ENCODE peak calls at places on chromosomes 16 and 17, in six cellular contexts. U is H1, W is IMR-90, I is neuronal stem cell, S is H9, Q is mesenchymal stem cell. Z is an unnamed sample.
A peak's percentile ranks its signal among the peaks of the same experiment; 100 is the strongest.

GRCh38 chr17:19727466-19728113 is 11.2 kb upstream of the SLC47A2 start:
- DNase-seq in U (no peak), W (peak; percentile 68), I (no peak), S (no peak), Q (peak; percentile 95), Z (peak; percentile 23)

GRCh38 chr16:56286819-56287218 is 95.5 kb downstream of the GNAO1 start:
- DNase-seq in U (no peak), W (peak; percentile 16), I (no peak), S (no peak), Q (no peak), Z (no peak)

GRCh38 chr17:2706911-2707510 is 4.6 kb downstream of the CLUH start:
- DNase-seq in U (no peak), W (no peak), I (no peak), S (no peak), Q (no peak), Z (no peak)

GRCh38 chr17:64984776-64985521 is 65.7 kb upstream of the LRRC37A3 start:
- DNase-seq in U (no peak), W (peak; percentile 23), I (no peak), S (no peak), Q (peak; percentile 79), Z (peak; percentile 56)

GRCh38 chr17:43953746-43954145 is at the start of gene PYY:
- DNase-seq in U (no peak), W (no peak), I (no peak), S (peak; percentile 59), Q (no peak), Z (no peak)

GRCh38 chr16:11175850-11176341 is 80.1 kb downstream of the SOCS1 start:
- DNase-seq in U (no peak), W (no peak), I (no peak), S (no peak), Q (no peak), Z (no peak)

GRCh38 chr16:55842369-55843104 is 9.6 kb upstream of the CES1 start:
- DNase-seq in U (no peak), W (peak; percentile 45), I (peak; percentile 51), S (no peak), Q (peak; percentile 45), Z (peak; percentile 78)

GRCh38 chr17:45302649-45303173 is 14.1 kb downstream of the MAP3K14 start:
- DNase-seq in U (no peak), W (peak; percentile 76), I (no peak), S (no peak), Q (peak; percentile 93), Z (no peak)

GRCh38 chr17:50443492-50444051 is 17.6 kb downstream of the ACSF2 start:
- DNase-seq in U (no peak), W (peak; percentile 19), I (no peak), S (no peak), Q (no peak), Z (no peak)

GRCh38 chr17:45342306-45342705 is 25.5 kb upstream of the MAP3K14 start:
- DNase-seq in U (no peak), W (no peak), I (no peak), S (no peak), Q (no peak), Z (no peak)

GRCh38 chr17:79749156-79749815 is 18.5 kb downstream of the ENPP7 start:
- DNase-seq in U (no peak), W (peak; percentile 73), I (no peak), S (no peak), Q (peak; percentile 67), Z (peak; percentile 24)

GRCh38 chr17:68458260-68459029 is 1.1 kb upstream of the WIPI1 start:
- DNase-seq in U (no peak), W (no peak), I (no peak), S (no peak), Q (no peak), Z (no peak)

GRCh38 chr17:68457539-68458259 is 403 bp upstream of the WIPI1 start:
- DNase-seq in U (peak; percentile 97), W (peak; percentile 98), I (peak; percentile 98), S (peak; percentile 100), Q (peak; percentile 99), Z (peak; percentile 100)

GRCh38 chr17:68457168-68457538 is at the start of gene WIPI1:
- DNase-seq in U (no peak), W (no peak), I (no peak), S (no peak), Q (no peak), Z (no peak)

GRCh38 chr17:68455756-68456528 is 1.4 kb downstream of the WIPI1 start:
- DNase-seq in U (no peak), W (peak; percentile 89), I (no peak), S (no peak), Q (peak; percentile 82), Z (peak; percentile 95)

GRCh38 chr17:68456529-68457167 is 648 bp downstream of the WIPI1 start:
- DNase-seq in U (peak; percentile 58), W (peak; percentile 90), I (peak; percentile 55), S (peak; percentile 96), Q (peak; percentile 96), Z (peak; percentile 82)
- H3K18ac ChIP-seq in U (no peak overlapping the region), W (peak overlapping the region; percentile 62), I (peak overlapping the region; percentile 70), S (no peak overlapping the region), Q (peak overlapping the region; percentile 98), Z (no peak overlapping the region)

GRCh38 chr16:67464565-67464964 is 16.4 kb downstream of the ATP6V0D1 start:
- DNase-seq in U (no peak), W (no peak), I (no peak), S (no peak), Q (no peak), Z (no peak)
- H3K14ac ChIP-seq in U (no peak overlapping the region), W (no peak overlapping the region), I (no peak overlapping the region), S (no peak overlapping the region), Q (no peak overlapping the region), Z (no peak overlapping the region)

GRCh38 chr17:72414967-72415853 is 294.4 kb downstream of the SOX9 start:
- DNase-seq in U (no peak), W (no peak), I (no peak), S (no peak), Q (no peak), Z (no peak)

GRCh38 chr17:72417627-72418026 is 296.8 kb downstream of the SOX9 start:
- DNase-seq in U (no peak), W (no peak), I (no peak), S (no peak), Q (no peak), Z (no peak)

GRCh38 chr17:72414032-72414396 is 293.2 kb downstream of the SOX9 start:
- DNase-seq in U (no peak), W (no peak), I (no peak), S (no peak), Q (no peak), Z (no peak)

GRCh38 chr17:72416905-72417304 is 296.1 kb downstream of the SOX9 start:
- DNase-seq in U (no peak), W (no peak), I (no peak), S (no peak), Q (no peak), Z (no peak)

DNA sequence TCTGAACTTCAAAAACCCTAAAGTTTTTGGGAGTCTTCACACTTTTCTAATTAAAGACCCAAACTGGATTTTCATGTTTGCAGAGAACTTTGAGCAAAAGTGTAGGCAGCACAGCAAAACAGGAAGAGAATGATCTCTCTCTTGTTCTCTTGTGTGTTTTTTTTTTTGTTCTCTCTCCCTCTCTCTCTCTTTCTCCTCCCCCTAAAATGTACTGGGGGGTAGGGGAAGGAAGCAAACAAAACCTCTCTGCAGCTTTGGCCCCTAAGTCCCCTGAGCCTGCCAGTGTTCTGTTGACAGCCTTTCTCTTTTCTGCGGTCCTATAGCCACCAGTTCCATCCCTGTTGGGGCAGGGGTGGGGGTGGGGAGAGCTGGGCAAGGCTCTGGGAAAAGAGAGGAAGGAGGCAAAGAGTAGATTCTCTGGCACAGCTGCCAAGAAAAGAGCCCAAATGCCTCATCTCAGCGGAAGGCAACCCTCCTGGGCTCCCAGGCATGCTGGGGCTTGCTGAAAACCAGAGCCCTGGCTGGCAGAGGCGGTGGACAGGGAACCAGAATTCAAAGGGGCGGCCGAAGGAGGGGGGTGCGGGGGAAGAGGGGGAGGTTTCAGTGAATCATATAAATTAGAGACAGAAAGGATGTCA is 295.4 kb downstream of the SOX9 start:
- DNase-seq in U (no peak), W (no peak), I (no peak), S (no peak), Q (no peak), Z (no peak)
- H3K18ac ChIP-seq in U (no peak overlapping the region), W (no peak overlapping the region), I (peak overlapping the region; percentile 51), S (no peak overlapping the region), Q (peak overlapping the region; percentile 11), Z (no peak overlapping the region)

DNA sequence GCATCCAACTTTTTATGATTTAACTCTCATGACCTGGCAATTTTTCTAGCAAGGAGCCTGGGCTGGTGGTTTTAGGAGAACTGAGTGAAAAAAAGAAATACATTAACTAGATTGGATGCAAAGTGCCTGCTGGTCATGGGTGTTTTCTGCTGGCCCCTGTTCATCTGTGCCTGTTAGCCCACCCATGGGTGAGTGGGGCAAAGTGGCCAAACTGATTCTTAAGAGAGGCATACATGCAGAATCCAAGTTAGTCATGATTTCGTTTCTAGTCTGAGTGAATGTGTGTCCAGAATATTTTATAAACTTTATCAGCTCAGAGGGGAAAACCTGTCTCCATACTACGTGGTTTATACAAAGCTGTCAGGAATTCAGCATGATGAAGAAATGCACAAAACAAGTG is 4.6 kb upstream of the ITGAD start:
- DNase-seq in U (no peak), W (no peak), I (no peak), S (no peak), Q (no peak), Z (no peak)
- H3K14ac ChIP-seq in U (no peak overlapping the region), W (no peak overlapping the region), I (no peak overlapping the region), S (no peak overlapping the region), Q (no peak overlapping the region), Z (no peak overlapping the region)

GRCh38 chr17:38848939-38849563 is 4.5 kb downstream of the RPL23 start:
- DNase-seq in U (no peak), W (no peak), I (no peak), S (no peak), Q (no peak), Z (no peak)

GRCh38 chr17:38850374-38850773 is 3.1 kb downstream of the RPL23 start:
- DNase-seq in U (no peak), W (no peak), I (no peak), S (no peak), Q (no peak), Z (no peak)

GRCh38 chr17:38852771-38853291 is 690 bp downstream of the RPL23 start:
- DNase-seq in U (no peak), W (no peak), I (no peak), S (no peak), Q (no peak), Z (no peak)

GRCh38 chr17:38851434-38851833 is 2.1 kb downstream of the RPL23 start:
- DNase-seq in U (no peak), W (no peak), I (no peak), S (no peak), Q (no peak), Z (no peak)

DNA sequence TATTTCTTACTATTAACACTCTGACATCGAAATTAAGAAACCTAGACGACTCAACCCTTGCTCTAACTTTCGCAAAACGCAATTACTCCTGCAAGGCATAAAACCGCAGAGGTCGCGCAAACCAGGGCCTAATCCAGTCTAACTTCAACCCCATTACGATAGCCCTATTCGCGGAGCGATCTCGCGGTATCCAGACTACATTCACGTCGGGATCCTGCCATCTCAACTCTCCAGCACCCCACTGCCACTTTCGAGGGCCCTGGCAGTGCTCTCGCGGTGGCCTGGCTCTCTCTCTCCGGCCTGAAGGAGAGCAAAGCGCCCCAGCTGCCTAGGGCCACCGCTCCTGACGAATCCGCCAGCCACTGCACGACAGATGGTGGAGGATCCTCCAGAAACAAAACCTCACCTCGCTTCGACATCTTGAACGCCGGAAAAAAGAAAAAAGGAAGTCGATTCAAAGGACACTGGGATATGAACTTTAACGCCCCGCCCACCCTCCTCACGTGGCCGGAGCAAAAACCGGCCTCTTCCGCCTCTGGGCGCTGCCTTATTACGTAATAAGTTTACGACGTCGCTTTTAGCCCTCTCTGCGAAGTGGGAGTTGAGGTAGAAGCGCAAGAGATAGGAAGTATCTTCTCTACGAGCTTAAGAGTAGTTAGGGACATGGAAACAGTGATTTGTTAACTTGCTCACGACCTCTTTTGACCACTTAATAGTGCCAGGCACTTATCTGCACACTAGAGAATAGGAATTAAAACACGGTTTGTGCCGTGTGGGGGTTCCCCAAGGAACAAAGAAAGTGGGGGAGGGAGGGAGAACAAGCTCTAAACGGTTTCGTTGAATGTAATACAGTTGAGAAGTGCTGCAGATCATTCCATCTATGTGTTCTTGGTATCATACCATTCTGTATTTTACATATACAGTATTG is at the start of gene RPL23:
- DNase-seq in U (peak; percentile 85), W (peak; percentile 97), I (peak; percentile 96), S (peak; percentile 97), Q (peak; percentile 98), Z (peak; percentile 97)
- H3K18ac ChIP-seq in U (peak within 1 kb of the TSS; percentile 97), W (peak within 1 kb of the TSS; percentile 84), I (peak within 1 kb of the TSS; percentile 87), S (peak within 1 kb of the TSS; percentile 73), Q (peak within 1 kb of the TSS; percentile 77), Z (peak within 1 kb of the TSS; percentile 88)

Z was measured in trophoblast cell.